ENCODE peak calls at places on chromosomes 11 and 22, in six cellular contexts. One of them, this sample, is unnamed. For H3K4me1, the result is how much of the 10 kb centered on the place peaks cover.

GRCh38 chr11:64334764-64335741 is 5.0 kb upstream of the CCDC88B start:
- DNase-seq in right lobe of liver: no peak
- DNase-seq in thyroid gland: peak
- DNase-seq in tibial nerve: no peak
- DNase-seq in spleen: no peak
- DNase-seq in H1: no peak
- DNase-seq in this sample: no peak

GRCh38 chr11:34792814-34793241 is 123.4 kb downstream of the APIP start:
- DNase-seq in right lobe of liver: peak
- DNase-seq in thyroid gland: peak
- DNase-seq in tibial nerve: peak
- DNase-seq in spleen: no peak
- DNase-seq in H1: no peak
- DNase-seq in this sample: no peak

GRCh38 chr11:3096909-3097395 is 39.7 kb upstream of the CARS1 start:
- DNase-seq in right lobe of liver: no peak
- DNase-seq in thyroid gland: no peak
- DNase-seq in tibial nerve: no peak
- DNase-seq in spleen: no peak
- DNase-seq in H1: no peak
- DNase-seq in this sample: no peak

GRCh38 chr11:9639099-9639498 is 24.8 kb upstream of the SWAP70 start:
- DNase-seq in right lobe of liver: no peak
- DNase-seq in thyroid gland: no peak
- DNase-seq in tibial nerve: peak
- DNase-seq in spleen: peak
- DNase-seq in H1: no peak
- DNase-seq in this sample: peak

GRCh38 chr11:116412118-116412889 is 360.5 kb downstream of the BUD13 start:
- DNase-seq in right lobe of liver: no peak
- DNase-seq in thyroid gland: no peak
- DNase-seq in tibial nerve: no peak
- DNase-seq in spleen: no peak
- DNase-seq in H1: no peak
- DNase-seq in this sample: no peak

GRCh38 chr11:16469968-16470367 is 113.6 kb upstream of the SOX6 start:
- DNase-seq in right lobe of liver: no peak
- DNase-seq in thyroid gland: no peak
- DNase-seq in tibial nerve: no peak
- DNase-seq in spleen: no peak
- DNase-seq in H1: no peak
- DNase-seq in this sample: no peak

GRCh38 chr11:86916330-86916729 is 38.9 kb downstream of the FZD4 start:
- DNase-seq in right lobe of liver: no peak
- DNase-seq in thyroid gland: no peak
- DNase-seq in tibial nerve: peak
- DNase-seq in spleen: no peak
- DNase-seq in H1: no peak
- DNase-seq in this sample: no peak

GRCh38 chr22:44181033-44181911 is 547 bp downstream of the PARVG start:
- DNase-seq in right lobe of liver: no peak
- DNase-seq in thyroid gland: no peak
- DNase-seq in tibial nerve: no peak
- DNase-seq in spleen: peak
- DNase-seq in H1: no peak
- DNase-seq in this sample: no peak

GRCh38 chr11:61152816-61153592 is 8.2 kb downstream of the VPS37C start:
- DNase-seq in right lobe of liver: no peak
- DNase-seq in thyroid gland: no peak
- DNase-seq in tibial nerve: no peak
- DNase-seq in spleen: peak
- DNase-seq in H1: no peak
- DNase-seq in this sample: no peak

GRCh38 chr11:19889531-19889930 is 176.9 kb downstream of the NAV2 start:
- DNase-seq in right lobe of liver: no peak
- DNase-seq in thyroid gland: no peak
- DNase-seq in tibial nerve: no peak
- DNase-seq in spleen: no peak
- DNase-seq in H1: no peak
- DNase-seq in this sample: no peak

GRCh38 chr11:1223346-1224108 is 661 bp downstream of the MUC5B start:
- DNase-seq in right lobe of liver: peak
- DNase-seq in thyroid gland: no peak
- DNase-seq in tibial nerve: no peak
- DNase-seq in spleen: peak
- DNase-seq in H1: peak
- DNase-seq in this sample: no peak

GRCh38 chr11:1502971-1503707 is 16.6 kb upstream of the MOB2 start:
- DNase-seq in right lobe of liver: peak
- DNase-seq in thyroid gland: peak
- DNase-seq in tibial nerve: no peak
- DNase-seq in spleen: no peak
- DNase-seq in H1: no peak
- DNase-seq in this sample: no peak

GRCh38 chr22:40235418-40235817 is 57.7 kb downstream of the TNRC6B start:
- DNase-seq in right lobe of liver: no peak
- DNase-seq in thyroid gland: no peak
- DNase-seq in tibial nerve: no peak
- DNase-seq in spleen: no peak
- DNase-seq in H1: no peak
- DNase-seq in this sample: no peak

GRCh38 chr22:22913989-22914388 is 26.4 kb downstream of the IGLL5 start:
- DNase-seq in right lobe of liver: no peak
- DNase-seq in thyroid gland: no peak
- DNase-seq in tibial nerve: no peak
- DNase-seq in spleen: peak
- DNase-seq in H1: no peak
- DNase-seq in this sample: no peak

GRCh38 chr11:71283960-71284359 is 31.6 kb upstream of the SHANK2 start:
- DNase-seq in right lobe of liver: no peak
- DNase-seq in thyroid gland: peak
- DNase-seq in tibial nerve: no peak
- DNase-seq in spleen: peak
- DNase-seq in H1: no peak
- DNase-seq in this sample: no peak

GRCh38 chr22:20437253-20438065 is at the start of gene SCARF2:
- DNase-seq in right lobe of liver: peak
- DNase-seq in thyroid gland: peak
- DNase-seq in tibial nerve: no peak
- DNase-seq in spleen: peak
- DNase-seq in H1: peak
- DNase-seq in this sample: peak

GRCh38 chr11:96342131-96342970 is 644 bp downstream of the MAML2 start:
- DNase-seq in right lobe of liver: no peak
- DNase-seq in thyroid gland: no peak
- DNase-seq in tibial nerve: no peak
- DNase-seq in spleen: no peak
- DNase-seq in H1: no peak
- DNase-seq in this sample: no peak

GRCh38 chr11:86523738-86524602 is 148.4 kb downstream of the ME3 start:
- DNase-seq in right lobe of liver: no peak
- DNase-seq in thyroid gland: no peak
- DNase-seq in tibial nerve: no peak
- DNase-seq in spleen: no peak
- DNase-seq in H1: no peak
- DNase-seq in this sample: no peak

GRCh38 chr11:68889948-68890446 is 13.6 kb downstream of the MRPL21 start:
- DNase-seq in right lobe of liver: no peak
- DNase-seq in thyroid gland: peak
- DNase-seq in tibial nerve: peak
- DNase-seq in spleen: peak
- DNase-seq in H1: peak
- DNase-seq in this sample: peak

GRCh38 chr11:129973068-129973467 is 29.6 kb downstream of the PRDM10 start:
- DNase-seq in right lobe of liver: no peak
- DNase-seq in thyroid gland: no peak
- DNase-seq in tibial nerve: no peak
- DNase-seq in spleen: no peak
- DNase-seq in H1: no peak
- DNase-seq in this sample: no peak

GRCh38 chr11:69917529-69917928 is 98.3 kb upstream of the FGF3 start:
- DNase-seq in right lobe of liver: no peak
- DNase-seq in thyroid gland: no peak
- DNase-seq in tibial nerve: no peak
- DNase-seq in spleen: no peak
- DNase-seq in H1: no peak
- DNase-seq in this sample: no peak

GRCh38 chr11:69918231-69918937 is 99.2 kb upstream of the FGF3 start:
- DNase-seq in right lobe of liver: peak
- DNase-seq in thyroid gland: no peak
- DNase-seq in tibial nerve: no peak
- DNase-seq in spleen: no peak
- DNase-seq in H1: peak
- DNase-seq in this sample: peak

GRCh38 chr11:69915151-69915500 is 95.9 kb upstream of the FGF3 start:
- DNase-seq in right lobe of liver: no peak
- DNase-seq in thyroid gland: no peak
- DNase-seq in tibial nerve: no peak
- DNase-seq in spleen: no peak
- DNase-seq in H1: no peak
- DNase-seq in this sample: no peak

GRCh38 chr11:69915501-69916250 is 96.5 kb upstream of the FGF3 start:
- DNase-seq in right lobe of liver: peak
- DNase-seq in thyroid gland: peak
- DNase-seq in tibial nerve: peak
- DNase-seq in spleen: peak
- DNase-seq in H1: peak
- DNase-seq in this sample: peak

DNA sequence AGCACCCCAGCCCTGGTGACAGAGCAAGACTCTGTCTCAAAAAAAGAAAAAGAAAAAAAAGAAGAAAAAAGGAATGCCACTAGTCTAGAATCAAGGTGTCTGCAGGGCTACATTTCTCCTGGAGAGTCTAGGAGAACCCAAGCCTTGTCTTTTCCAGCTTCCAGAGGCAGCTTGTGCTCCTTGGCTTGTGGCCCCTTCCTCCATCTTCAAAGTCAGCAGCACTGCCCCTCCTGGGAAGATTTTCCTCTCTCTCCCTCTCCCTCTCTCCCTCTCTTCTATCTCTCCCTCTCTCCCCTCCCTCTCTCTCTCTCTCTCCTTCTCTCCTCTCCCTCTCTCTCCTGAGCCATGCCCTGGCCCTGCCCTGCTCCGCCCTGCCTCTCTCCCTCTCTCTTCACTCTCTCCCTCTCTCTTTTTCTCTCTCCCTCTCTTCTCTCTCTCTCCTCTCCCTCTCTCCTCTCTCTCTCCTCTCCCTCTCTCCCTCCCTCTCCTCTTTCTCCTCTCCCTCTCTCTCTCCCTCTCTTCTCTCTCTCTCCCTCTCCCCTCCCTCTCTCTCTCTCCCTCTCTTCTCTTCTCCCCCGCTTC is 97.7 kb upstream of the FGF3 start:
- DNase-seq in right lobe of liver: peak
- DNase-seq in thyroid gland: no peak
- DNase-seq in tibial nerve: no peak
- DNase-seq in spleen: no peak
- DNase-seq in H1: no peak
- DNase-seq in this sample: peak
- H3K27ac ChIP-seq in right lobe of liver: no peak
- H3K27ac ChIP-seq in thyroid gland: no peak
- H3K27ac ChIP-seq in tibial nerve: no peak
- H3K27ac ChIP-seq in spleen: no peak
- H3K27ac ChIP-seq in H1: no peak
- H3K27ac ChIP-seq in this sample: peak

DNA sequence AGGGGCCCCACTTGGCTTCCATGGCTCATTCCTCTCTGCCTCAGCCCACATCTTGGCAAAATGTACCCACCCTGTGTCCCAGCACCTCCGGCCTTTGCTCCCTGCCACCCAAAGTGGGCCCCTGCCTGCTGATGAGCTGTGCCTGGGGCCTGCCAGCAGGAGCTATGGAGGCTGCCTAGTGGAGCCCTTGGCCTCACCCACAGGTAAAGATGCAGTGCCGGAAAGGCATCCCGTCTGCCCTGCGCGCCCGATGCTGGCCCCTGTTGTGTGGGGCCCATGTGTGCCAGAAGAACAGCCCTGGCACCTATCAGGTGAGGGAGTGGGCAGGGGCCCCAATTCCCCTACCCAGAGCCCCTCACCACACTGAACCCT is 1.3 kb downstream of the TBC1D10C start:
- DNase-seq in right lobe of liver: no peak
- DNase-seq in thyroid gland: no peak
- DNase-seq in tibial nerve: no peak
- DNase-seq in spleen: peak
- DNase-seq in H1: no peak
- DNase-seq in this sample: no peak
- H3K4me1 ChIP-seq in right lobe of liver: under half
- H3K4me1 ChIP-seq in thyroid gland: under half
- H3K4me1 ChIP-seq in tibial nerve: under half
- H3K4me1 ChIP-seq in spleen: half or more
- H3K4me1 ChIP-seq in H1: under half
- H3K4me1 ChIP-seq in this sample: under half

GRCh38 chr22:43015677-43016042 is 711 bp upstream of the PACSIN2 start:
- DNase-seq in right lobe of liver: no peak
- DNase-seq in thyroid gland: no peak
- DNase-seq in tibial nerve: no peak
- DNase-seq in spleen: no peak
- DNase-seq in H1: no peak
- DNase-seq in this sample: no peak

GRCh38 chr22:43014876-43015676 is at the start of gene PACSIN2:
- DNase-seq in right lobe of liver: peak
- DNase-seq in thyroid gland: peak
- DNase-seq in tibial nerve: peak
- DNase-seq in spleen: peak
- DNase-seq in H1: peak
- DNase-seq in this sample: peak

GRCh38 chr22:43014062-43014875 is 680 bp downstream of the PACSIN2 start:
- DNase-seq in right lobe of liver: no peak
- DNase-seq in thyroid gland: peak
- DNase-seq in tibial nerve: no peak
- DNase-seq in spleen: peak
- DNase-seq in H1: peak
- DNase-seq in this sample: peak

GRCh38 chr22:43018615-43019014 is 3.7 kb upstream of the PACSIN2 start:
- DNase-seq in right lobe of liver: no peak
- DNase-seq in thyroid gland: peak
- DNase-seq in tibial nerve: no peak
- DNase-seq in spleen: no peak
- DNase-seq in H1: no peak
- DNase-seq in this sample: no peak

GRCh38 chr22:43017525-43018290 is 2.8 kb upstream of the PACSIN2 start:
- DNase-seq in right lobe of liver: no peak
- DNase-seq in thyroid gland: peak
- DNase-seq in tibial nerve: no peak
- DNase-seq in spleen: no peak
- DNase-seq in H1: no peak
- DNase-seq in this sample: no peak
- TF ChIP-seq POLR2A in right lobe of liver: no peak
- TF ChIP-seq POLR2A in thyroid gland: peak
- TF ChIP-seq POLR2A in tibial nerve: no peak
- TF ChIP-seq POLR2A in spleen: no peak
- TF ChIP-seq POLR2A in H1: no peak
- TF ChIP-seq POLR2A in this sample: no peak

DNA sequence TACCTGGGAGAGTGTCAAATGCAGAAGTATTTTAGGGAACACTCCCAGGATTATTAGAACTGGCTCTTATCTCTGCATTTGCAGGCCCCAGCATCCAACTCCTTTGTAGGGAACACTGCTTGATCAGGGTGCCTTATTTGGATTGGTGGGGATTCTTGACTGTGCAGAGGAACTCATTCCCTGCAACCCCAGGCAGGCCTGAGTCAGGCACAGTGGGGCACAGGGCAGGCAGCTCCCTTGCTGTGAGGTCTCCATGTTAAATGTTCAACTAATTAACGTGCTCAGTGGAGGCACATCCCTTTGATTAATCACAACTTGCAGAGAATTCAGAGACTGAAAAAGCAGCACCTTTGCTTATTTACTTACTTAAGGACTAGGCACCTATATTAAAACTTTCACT is 102.3 kb upstream of the TENM4 start:
- DNase-seq in right lobe of liver: no peak
- DNase-seq in thyroid gland: no peak
- DNase-seq in tibial nerve: no peak
- DNase-seq in spleen: no peak
- DNase-seq in H1: no peak
- DNase-seq in this sample: no peak
- H3K27ac ChIP-seq in right lobe of liver: no peak
- H3K27ac ChIP-seq in thyroid gland: no peak
- H3K27ac ChIP-seq in tibial nerve: no peak
- H3K27ac ChIP-seq in spleen: no peak
- H3K27ac ChIP-seq in H1: no peak
- H3K27ac ChIP-seq in this sample: no peak

This sample was measured in uterus.